ENCODE peak calls at places on chromosomes 16 and 17, in six cellular contexts. S is activated CD4-positive, alpha-beta T cell treated with anti-CD3 and anti-CD28 coated beads, Interleukin-2, amount 50 U/mL, for 1 hour; Q is fibroblast of the conjunctiva; H is nephron progenitor cell; G is left lung; W is COLO829. B is an unnamed sample.

GRCh38 chr17:9273334-9274118 is 252.2 kb downstream of the NTN1 start:
- DNase-seq in W (no peak), S (no peak), H (no peak), G (no peak), Q (no peak), B (no peak)

GRCh38 chr17:47996201-47996600 is 25.3 kb downstream of the CDK5RAP3 start:
- DNase-seq in W (no peak), S (no peak), G (no peak), Q (no peak), H (peak), B (no peak)

GRCh38 chr17:68733241-68734176 is 132.3 kb upstream of the FAM20A start:
- DNase-seq in H (no peak), Q (no peak), W (no peak), G (no peak), S (no peak), B (no peak)

GRCh38 chr17:77859035-77859360 is 99.5 kb upstream of the TNRC6C start:
- DNase-seq in G (peak), W (no peak), H (no peak), S (no peak), Q (no peak), B (no peak)

GRCh38 chr16:25065899-25066298 is 45.6 kb upstream of the LCMT1 start:
- DNase-seq in S (no peak), H (no peak), Q (no peak), W (no peak), G (no peak), B (no peak)

GRCh38 chr16:57540387-57540786 is 2.1 kb upstream of the ADGRG5 start:
- DNase-seq in Q (no peak), W (no peak), H (no peak), S (no peak), G (no peak), B (no peak)

GRCh38 chr17:5592382-5592781 is 8.1 kb upstream of the NLRP1 start:
- DNase-seq in W (peak), S (no peak), Q (peak), H (no peak), G (no peak), B (peak)

GRCh38 chr16:66935319-66936011 is at the start of gene CES2:
- DNase-seq in S (no peak), W (peak), H (peak), G (peak), Q (no peak), B (no peak)

GRCh38 chr17:47810901-47811635 is 10.5 kb downstream of the OSBPL7 start:
- DNase-seq in Q (no peak), H (no peak), G (no peak), S (no peak), W (no peak), B (no peak)

GRCh38 chr17:27560668-27561067 is 70.3 kb upstream of the LGALS9 start:
- DNase-seq in G (no peak), H (no peak), W (no peak), Q (no peak), S (no peak), B (no peak)

GRCh38 chr16:66706506-66706880 is 9.9 kb upstream of the CMTM4 start:
- DNase-seq in H (no peak), W (no peak), G (no peak), Q (no peak), S (no peak), B (no peak)

GRCh38 chr17:5892897-5893656 is 177.1 kb upstream of the WSCD1 start:
- DNase-seq in Q (no peak), W (no peak), S (no peak), H (no peak), G (no peak), B (no peak)

GRCh38 chr16:89738072-89738377 is 16.7 kb downstream of the ZNF276 start:
- DNase-seq in G (no peak), W (no peak), S (no peak), H (no peak), Q (no peak), B (no peak)

GRCh38 chr17:44928950-44929720 is 13.8 kb upstream of the GFAP start:
- DNase-seq in W (no peak), G (no peak), Q (no peak), H (no peak), S (no peak), B (no peak)

GRCh38 chr17:76204277-76204676 is 36.0 kb downstream of the RNF157 start:
- DNase-seq in G (no peak), H (no peak), Q (peak), S (no peak), W (peak), B (no peak)

GRCh38 chr16:30747799-30748633 is at the start of gene PHKG2:
- DNase-seq in G (peak), W (peak), S (peak), H (peak), Q (peak), B (peak)

GRCh38 chr16:4244254-4244812 is 2.5 kb upstream of the SRL start:
- DNase-seq in W (no peak), S (no peak), G (no peak), H (no peak), Q (peak), B (peak)

GRCh38 chr17:10295728-10296343 is 77.0 kb downstream of the MYH13 start:
- DNase-seq in W (peak), H (peak), S (peak), G (no peak), Q (peak), B (peak)

GRCh38 chr16:87076950-87077749 is 240.0 kb downstream of the C16orf95 start:
- DNase-seq in S (peak), W (peak), G (no peak), Q (peak), H (peak), B (peak)

GRCh38 chr16:57773680-57774295 is 28.5 kb downstream of the KIFC3 start:
- DNase-seq in W (no peak), G (peak), S (no peak), H (no peak), Q (no peak), B (no peak)

GRCh38 chr17:77535435-77535834 is 394.7 kb downstream of the SEC14L1 start:
- DNase-seq in S (no peak), G (no peak), Q (no peak), H (no peak), W (no peak), B (no peak)

GRCh38 chr16:58510776-58511628 is 4.3 kb upstream of the SETD6 start:
- DNase-seq in G (no peak), S (no peak), Q (no peak), H (no peak), W (no peak), B (no peak)

GRCh38 chr17:8954339-8954738 is 11.2 kb downstream of the PIK3R5 start:
- DNase-seq in G (peak), H (no peak), Q (no peak), S (peak), W (no peak), B (no peak)

GRCh38 chr16:57504001-57504400 is 17.7 kb upstream of the DOK4 start:
- DNase-seq in H (no peak), Q (no peak), S (no peak), W (no peak), G (peak), B (no peak)

GRCh38 chr16:11224894-11225676 is 30.9 kb downstream of the SOCS1 start:
- DNase-seq in G (peak), S (peak), W (no peak), H (no peak), Q (no peak), B (no peak)

GRCh38 chr17:79835953-79836951 is 3.0 kb downstream of the CBX4 start:
- DNase-seq in H (peak), W (no peak), S (no peak), G (peak), Q (no peak), B (no peak)

GRCh38 chr16:71929048-71929447 is 33.7 kb downstream of the IST1 start:
- DNase-seq in Q (peak), S (no peak), H (no peak), G (no peak), W (no peak), B (no peak)

GRCh38 chr17:82019905-82020873 is 2.5 kb downstream of the CENPX start:
- DNase-seq in H (peak), S (peak), G (peak), Q (no peak), W (no peak), B (peak)

GRCh38 chr17:46002311-46002972 is 3.4 kb downstream of the STH start:
- DNase-seq in W (peak), Q (no peak), H (peak), G (no peak), S (peak), B (peak)

GRCh38 chr17:6753565-6753964 is 2.3 kb upstream of the XAF1 start:
- DNase-seq in S (no peak), Q (no peak), G (no peak), H (no peak), W (no peak), B (no peak)

GRCh38 chr17:42251115-42251514 is 25.1 kb downstream of the STAT5B start:
- DNase-seq in W (peak), S (no peak), H (no peak), Q (no peak), G (no peak), B (no peak)

GRCh38 chr17:31068291-31068690 is 26.5 kb upstream of the NF1 start:
- DNase-seq in H (no peak), S (peak), Q (no peak), G (no peak), W (peak), B (peak)

GRCh38 chr17:58402679-58403078 is 14.7 kb downstream of the RNF43 start:
- DNase-seq in G (no peak), S (no peak), Q (no peak), W (no peak), H (no peak), B (no peak)